ENCODE peak calls at places on chromosomes 7 and 10, in four cellular contexts. One of them, this sample, is unnamed.

GRCh38 chr7:150378853-150379589 is at the start of gene ZNF775:
- DNase-seq in stomach: peak
- DNase-seq in epithelial cell of esophagus: peak
- DNase-seq in cardiac fibroblast: peak
- DNase-seq in this sample: peak

GRCh38 chr10:98848361-98848760 is 387.3 kb downstream of the HPSE2 start:
- DNase-seq in stomach: no peak
- DNase-seq in epithelial cell of esophagus: peak
- DNase-seq in cardiac fibroblast: no peak
- DNase-seq in this sample: no peak

GRCh38 chr7:42747073-42747472 is 164.8 kb downstream of the C7orf25 start:
- DNase-seq in stomach: no peak
- DNase-seq in epithelial cell of esophagus: no peak
- DNase-seq in cardiac fibroblast: no peak
- DNase-seq in this sample: no peak

GRCh38 chr7:15781944-15782343 is 95.5 kb upstream of the MEOX2 start:
- DNase-seq in stomach: no peak
- DNase-seq in epithelial cell of esophagus: no peak
- DNase-seq in cardiac fibroblast: no peak
- DNase-seq in this sample: no peak

GRCh38 chr10:75803816-75804576 is 372.6 kb downstream of the LRMDA start:
- DNase-seq in stomach: no peak
- DNase-seq in epithelial cell of esophagus: no peak
- DNase-seq in cardiac fibroblast: no peak
- DNase-seq in this sample: no peak

GRCh38 chr7:80922254-80923049 is 3.6 kb upstream of the SEMA3C start:
- DNase-seq in stomach: peak
- DNase-seq in epithelial cell of esophagus: peak
- DNase-seq in cardiac fibroblast: no peak
- DNase-seq in this sample: no peak

GRCh38 chr7:157923903-157924630 is 587.3 kb downstream of the DNAJB6 start:
- DNase-seq in stomach: no peak
- DNase-seq in epithelial cell of esophagus: no peak
- DNase-seq in cardiac fibroblast: no peak
- DNase-seq in this sample: no peak

GRCh38 chr10:126104767-126105166 is 208.4 kb downstream of the FANK1 start:
- DNase-seq in stomach: no peak
- DNase-seq in epithelial cell of esophagus: no peak
- DNase-seq in cardiac fibroblast: no peak
- DNase-seq in this sample: peak

GRCh38 chr7:122532406-122533269 is 166.3 kb downstream of the RNF133 start:
- DNase-seq in stomach: no peak
- DNase-seq in epithelial cell of esophagus: peak
- DNase-seq in cardiac fibroblast: peak
- DNase-seq in this sample: peak

GRCh38 chr10:123139521-123140163 is 3.9 kb downstream of the HMX3 start:
- DNase-seq in stomach: peak
- DNase-seq in epithelial cell of esophagus: no peak
- DNase-seq in cardiac fibroblast: peak
- DNase-seq in this sample: no peak

GRCh38 chr7:155602750-155603149 is 41.7 kb upstream of the RBM33 start:
- DNase-seq in stomach: no peak
- DNase-seq in epithelial cell of esophagus: no peak
- DNase-seq in cardiac fibroblast: no peak
- DNase-seq in this sample: no peak

GRCh38 chr10:77249901-77250459 is 387.6 kb downstream of the KCNMA1 start:
- DNase-seq in stomach: no peak
- DNase-seq in epithelial cell of esophagus: no peak
- DNase-seq in cardiac fibroblast: no peak
- DNase-seq in this sample: no peak

GRCh38 chr7:46282155-46282554 is 361.1 kb upstream of the IGFBP3 start:
- DNase-seq in stomach: no peak
- DNase-seq in epithelial cell of esophagus: no peak
- DNase-seq in cardiac fibroblast: no peak
- DNase-seq in this sample: no peak

GRCh38 chr7:139855498-139856270 is 26.6 kb downstream of the TBXAS1 start:
- DNase-seq in stomach: no peak
- DNase-seq in epithelial cell of esophagus: no peak
- DNase-seq in cardiac fibroblast: peak
- DNase-seq in this sample: no peak

GRCh38 chr7:28005848-28006233 is 174.8 kb downstream of the JAZF1 start:
- DNase-seq in stomach: no peak
- DNase-seq in epithelial cell of esophagus: no peak
- DNase-seq in cardiac fibroblast: no peak
- DNase-seq in this sample: no peak

GRCh38 chr10:58436071-58436470 is 50.9 kb downstream of the TFAM start:
- DNase-seq in stomach: no peak
- DNase-seq in epithelial cell of esophagus: peak
- DNase-seq in cardiac fibroblast: peak
- DNase-seq in this sample: peak

GRCh38 chr10:49441488-49442476 is 45.9 kb upstream of the DRGX start:
- DNase-seq in stomach: no peak
- DNase-seq in epithelial cell of esophagus: no peak
- DNase-seq in cardiac fibroblast: no peak
- DNase-seq in this sample: no peak

GRCh38 chr10:132094581-132095234 is 29.0 kb downstream of the JAKMIP3 start:
- DNase-seq in stomach: peak
- DNase-seq in epithelial cell of esophagus: no peak
- DNase-seq in cardiac fibroblast: no peak
- DNase-seq in this sample: no peak

GRCh38 chr7:128191136-128191844 is 49.8 kb upstream of the LEP start:
- DNase-seq in stomach: no peak
- DNase-seq in epithelial cell of esophagus: no peak
- DNase-seq in cardiac fibroblast: no peak
- DNase-seq in this sample: no peak

GRCh38 chr7:8881916-8882315 is 448.5 kb downstream of the NXPH1 start:
- DNase-seq in stomach: no peak
- DNase-seq in epithelial cell of esophagus: no peak
- DNase-seq in cardiac fibroblast: no peak
- DNase-seq in this sample: no peak

GRCh38 chr10:30114871-30115270 is 55.5 kb upstream of the JCAD start:
- DNase-seq in stomach: no peak
- DNase-seq in epithelial cell of esophagus: peak
- DNase-seq in cardiac fibroblast: peak
- DNase-seq in this sample: no peak

GRCh38 chr10:108275895-108276685 is 1111.6 kb upstream of the SORCS1 start:
- DNase-seq in stomach: no peak
- DNase-seq in epithelial cell of esophagus: no peak
- DNase-seq in cardiac fibroblast: no peak
- DNase-seq in this sample: no peak

GRCh38 chr10:8254350-8254749 is 199.9 kb downstream of the GATA3 start:
- DNase-seq in stomach: no peak
- DNase-seq in epithelial cell of esophagus: no peak
- DNase-seq in cardiac fibroblast: no peak
- DNase-seq in this sample: no peak
- H3K4me3 ChIP-seq in stomach: no peak
- H3K4me3 ChIP-seq in epithelial cell of esophagus: no peak
- H3K4me3 ChIP-seq in cardiac fibroblast: no peak
- H3K4me3 ChIP-seq in this sample: no peak

DNA sequence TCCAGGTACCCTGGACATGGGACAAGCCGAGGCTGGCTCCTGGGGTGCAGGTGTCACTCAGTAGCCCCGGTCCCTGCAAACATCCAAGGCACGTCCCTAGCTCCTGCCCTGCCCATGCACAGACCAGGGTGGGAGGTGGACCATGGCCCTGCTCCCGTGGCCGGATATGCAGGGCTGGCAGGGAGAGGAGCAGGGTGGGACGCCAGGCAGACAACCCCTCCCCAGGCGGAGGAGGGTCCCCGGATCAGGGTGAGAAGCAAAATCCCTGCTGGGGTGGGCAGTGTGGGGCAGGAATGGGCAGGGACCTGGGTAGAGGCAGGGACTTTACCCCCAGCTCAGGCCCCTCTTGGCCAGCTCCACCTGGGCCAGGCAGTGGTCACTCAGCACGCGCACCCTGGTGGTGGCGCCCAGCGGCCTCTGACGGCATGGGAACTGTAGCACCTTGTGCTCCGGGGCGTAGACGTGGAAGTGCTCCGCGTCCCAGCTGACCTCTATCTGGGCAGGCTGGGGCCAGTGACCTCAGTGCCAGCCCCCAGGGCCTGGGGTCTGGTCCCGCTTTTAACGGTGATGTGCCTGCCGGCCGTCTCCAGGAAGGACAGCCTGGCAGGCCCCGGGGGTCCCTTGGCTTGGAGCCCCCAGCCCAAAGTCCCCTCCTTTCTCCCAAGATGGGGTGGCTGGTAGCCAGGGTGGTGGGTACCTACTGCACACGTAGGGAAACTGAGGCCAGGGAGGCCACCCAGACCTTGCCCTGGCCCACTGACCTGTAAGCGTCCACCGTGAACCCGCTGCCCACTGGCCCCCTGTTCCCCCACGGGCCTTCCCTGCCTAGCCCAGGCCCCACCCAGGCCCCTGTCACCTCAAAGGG is 1.2 kb downstream of the GRIFIN start:
- DNase-seq in stomach: no peak
- DNase-seq in epithelial cell of esophagus: no peak
- DNase-seq in cardiac fibroblast: no peak
- DNase-seq in this sample: no peak
- TF ChIP-seq CTCF in stomach: no peak
- TF ChIP-seq CTCF in epithelial cell of esophagus: no peak
- TF ChIP-seq CTCF in cardiac fibroblast: no peak
- TF ChIP-seq CTCF in this sample: no peak

DNA sequence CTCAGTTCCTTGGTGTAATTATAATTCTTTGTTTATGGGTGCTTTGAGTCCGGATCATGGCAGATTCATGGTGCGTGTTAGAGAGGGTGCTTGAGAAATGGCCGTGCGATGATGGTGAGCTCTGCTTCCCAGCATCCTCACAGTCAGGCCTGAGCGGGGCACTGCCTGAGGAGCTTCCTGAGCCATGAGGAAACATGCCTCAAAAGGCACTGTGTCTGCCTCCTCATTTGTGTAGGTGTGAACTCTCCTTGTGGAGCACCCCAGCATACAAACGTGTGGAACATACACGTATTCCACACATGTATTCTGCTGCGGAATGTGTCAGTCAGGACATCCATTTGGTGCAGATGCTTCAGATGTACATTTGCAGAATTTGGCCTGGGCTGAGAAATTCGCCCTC is 205.4 kb downstream of the CELF2 start:
- DNase-seq in stomach: no peak
- DNase-seq in epithelial cell of esophagus: no peak
- DNase-seq in cardiac fibroblast: no peak
- DNase-seq in this sample: no peak
- H3K4me3 ChIP-seq in stomach: no peak
- H3K4me3 ChIP-seq in epithelial cell of esophagus: no peak
- H3K4me3 ChIP-seq in cardiac fibroblast: no peak
- H3K4me3 ChIP-seq in this sample: no peak

GRCh38 chr10:46995234-46995633 is 84.0 kb downstream of the PTPN20 start:
- DNase-seq in stomach: no peak
- DNase-seq in epithelial cell of esophagus: no peak
- DNase-seq in cardiac fibroblast: peak
- DNase-seq in this sample: peak

GRCh38 chr10:46998192-46998591 is 87.0 kb downstream of the PTPN20 start:
- DNase-seq in stomach: no peak
- DNase-seq in epithelial cell of esophagus: no peak
- DNase-seq in cardiac fibroblast: no peak
- DNase-seq in this sample: no peak

GRCh38 chr10:46998595-46998994 is 87.4 kb downstream of the PTPN20 start:
- DNase-seq in stomach: no peak
- DNase-seq in epithelial cell of esophagus: no peak
- DNase-seq in cardiac fibroblast: no peak
- DNase-seq in this sample: no peak

DNA sequence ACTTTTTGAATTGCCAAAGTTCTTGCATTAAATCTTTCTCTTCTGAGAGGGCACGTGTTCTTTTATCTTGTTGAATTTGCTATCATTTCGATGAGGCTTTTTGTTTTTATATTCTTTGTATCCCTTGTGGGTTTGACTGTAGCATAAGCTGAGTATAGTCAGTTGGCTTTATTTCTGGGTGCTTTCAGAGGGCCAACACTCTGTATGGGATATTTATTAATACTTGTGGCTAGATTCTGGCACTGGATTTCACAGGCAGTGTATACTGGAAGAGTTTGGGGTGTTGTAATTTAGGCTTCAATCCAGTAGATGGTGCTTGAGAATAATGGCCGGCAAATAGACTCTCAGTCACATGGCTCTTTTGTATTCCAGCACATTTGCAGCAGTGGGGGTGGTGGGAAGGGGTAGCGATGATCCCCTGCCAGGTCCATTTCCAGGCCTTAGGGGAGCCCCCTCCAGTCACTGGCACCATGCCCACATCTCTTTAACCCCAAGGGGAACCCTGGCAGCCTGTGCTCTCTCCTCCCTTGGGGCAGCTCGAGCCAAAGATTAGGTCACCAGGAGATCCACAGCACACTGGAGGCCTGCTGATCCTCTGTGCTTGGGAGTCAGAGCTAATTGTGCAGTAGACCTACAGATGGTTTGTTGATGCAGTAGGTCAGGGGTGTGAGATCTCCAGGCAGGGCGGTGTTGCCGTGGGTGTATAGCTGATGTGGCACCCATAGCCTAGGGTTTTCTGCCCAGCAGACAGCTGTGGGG is 81.7 kb downstream of the PTPN20 start:
- DNase-seq in stomach: no peak
- DNase-seq in epithelial cell of esophagus: peak
- DNase-seq in cardiac fibroblast: peak
- DNase-seq in this sample: peak
- TF ChIP-seq CTCF in stomach: no peak
- TF ChIP-seq CTCF in epithelial cell of esophagus: peak
- TF ChIP-seq CTCF in cardiac fibroblast: peak
- TF ChIP-seq CTCF in this sample: peak

GRCh38 chr7:75039166-75039565 is 34.4 kb downstream of the RCC1L start:
- DNase-seq in stomach: no peak
- DNase-seq in epithelial cell of esophagus: peak
- DNase-seq in cardiac fibroblast: no peak
- DNase-seq in this sample: no peak
- H3K4me3 ChIP-seq in stomach: no peak
- H3K4me3 ChIP-seq in epithelial cell of esophagus: no peak
- H3K4me3 ChIP-seq in cardiac fibroblast: no peak
- H3K4me3 ChIP-seq in this sample: no peak

GRCh38 chr7:1301812-1302310 is 69.2 kb downstream of the UNCX start:
- DNase-seq in stomach: no peak
- DNase-seq in epithelial cell of esophagus: no peak
- DNase-seq in cardiac fibroblast: no peak
- DNase-seq in this sample: no peak
- TF ChIP-seq CTCF in stomach: no peak
- TF ChIP-seq CTCF in epithelial cell of esophagus: no peak
- TF ChIP-seq CTCF in cardiac fibroblast: no peak
- TF ChIP-seq CTCF in this sample: no peak

DNA sequence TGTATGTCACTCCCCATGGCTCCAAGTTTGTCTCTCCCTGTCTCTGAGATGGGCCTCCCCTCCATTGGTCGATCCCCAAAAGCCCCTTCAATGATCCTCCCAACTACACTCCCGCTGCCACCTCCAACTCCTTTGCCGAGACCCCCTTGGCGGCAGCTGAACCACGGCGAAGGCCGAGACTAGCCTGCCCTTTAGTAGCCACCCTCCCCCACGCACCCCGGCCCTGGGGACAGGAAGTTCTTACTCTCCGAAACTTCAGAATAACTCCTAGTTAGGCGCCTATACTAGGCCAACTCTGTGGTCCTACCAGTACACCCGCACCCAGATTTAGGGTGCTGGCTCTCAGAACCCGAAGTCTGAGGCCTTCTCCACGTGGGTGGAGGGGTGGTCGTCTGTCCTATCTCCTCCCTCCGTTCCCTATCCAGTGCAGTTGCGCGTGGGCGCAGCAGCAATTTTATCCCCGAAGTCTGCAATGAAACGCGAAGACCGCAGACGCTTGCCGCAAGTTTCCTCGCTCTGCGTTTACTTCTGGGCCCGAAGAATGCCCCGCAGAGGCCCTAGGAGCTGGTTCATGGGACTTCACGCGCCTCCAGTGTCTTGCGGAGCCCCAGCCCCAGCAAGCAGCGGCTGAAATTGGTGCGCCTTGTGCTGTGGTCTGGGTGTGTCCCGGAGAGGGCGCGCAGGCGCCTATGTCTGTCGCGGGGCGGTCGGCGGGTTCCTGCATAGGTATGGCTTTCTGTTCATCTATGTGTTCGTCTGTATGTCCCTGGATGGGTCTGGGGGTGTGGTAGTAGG is 82.6 kb upstream of the SLF2 start:
- DNase-seq in stomach: no peak
- DNase-seq in epithelial cell of esophagus: no peak
- DNase-seq in cardiac fibroblast: no peak
- DNase-seq in this sample: no peak
- H3K4me3 ChIP-seq in stomach: no peak
- H3K4me3 ChIP-seq in epithelial cell of esophagus: no peak
- H3K4me3 ChIP-seq in cardiac fibroblast: no peak
- H3K4me3 ChIP-seq in this sample: no peak

This sample was measured in AG10803.